ENCODE peak calls at places on chromosomes 4 and X, in eight cellular contexts. S is NCI-H345; H is germinal center; T is activated T-helper 1 cell treated with Interleukin-2 at 50 U/mL for 16 hours; G is epithelial cell of esophagus; U is DMS153; W is stimulated activated CD4-positive, alpha-beta T cell treated with anti-CD3 and anti-CD28 coated beads, Interleukin-4, amount 100 ng/mL, for 48 hours; N is H54. Z is an unnamed sample.

GRCh38 chr4:175419120-175419774 is 392.8 kb downstream of the GPM6A start:
- DNase-seq in S (no peak), H (no peak), T (no peak), G (peak), U (no peak), W (no peak), N (no peak), Z (peak)

GRCh38 chr4:82517043-82517442 is 44.7 kb downstream of the TMEM150C start:
- DNase-seq in S (no peak), H (no peak), T (no peak), G (peak), U (no peak), W (no peak), N (no peak), Z (no peak)

GRCh38 chr4:34720563-34720962 is 1523.8 kb downstream of the ARAP2 start:
- DNase-seq in S (peak), H (no peak), T (no peak), G (peak), U (no peak), W (no peak), N (peak), Z (peak)

GRCh38 chr4:72457158-72457557 is 111.9 kb downstream of the ADAMTS3 start:
- DNase-seq in S (no peak), H (no peak), T (no peak), G (no peak), U (no peak), W (no peak), N (no peak), Z (no peak)

GRCh38 chr4:122604146-122604545 is 16.7 kb downstream of the IL21 start:
- DNase-seq in S (no peak), H (no peak), T (no peak), G (peak), U (no peak), W (no peak), N (no peak), Z (no peak)

GRCh38 chrX:85698921-85699320 is 319.5 kb upstream of the POF1B start:
- DNase-seq in S (no peak), H (no peak), T (no peak), G (no peak), U (no peak), W (no peak), N (no peak), Z (no peak)

GRCh38 chr4:139740531-139741041 is 75.0 kb downstream of the MGST2 start:
- DNase-seq in S (peak), H (no peak), T (no peak), G (peak), U (peak), W (no peak), N (no peak), Z (peak)

GRCh38 chr4:139933104-139933503 is 220.9 kb downstream of the MAML3 start:
- DNase-seq in S (no peak), H (no peak), T (no peak), G (no peak), U (no peak), W (no peak), N (no peak), Z (no peak)

GRCh38 chr4:169017971-169018370 is 7.9 kb upstream of the CBR4 start:
- DNase-seq in S (no peak), H (no peak), T (no peak), G (no peak), U (no peak), W (no peak), N (no peak), Z (no peak)

GRCh38 chr4:47490550-47490949 is 5.5 kb downstream of the ATP10D start:
- DNase-seq in S (no peak), H (peak), T (no peak), G (peak), U (no peak), W (no peak), N (no peak), Z (peak)